ENCODE peak calls at places on chromosomes 4 and X, in seven cellular contexts. H is PC-3, G is GM13976, Q is NB4, W is RPMI7951, B is tibial nerve, N is SHP77 treated with DMSO at 0.1 percent for 48 hours. A is an unnamed sample.

GRCh38 chr4:89599026-89599425 is 237.9 kb downstream of the SNCA start:
- DNase-seq in H (no peak), G (no peak), Q (no peak), W (no peak), B (no peak), N (no peak), A (no peak)

GRCh38 chr4:78928835-78929234 is 10.4 kb downstream of the PAQR3 start:
- DNase-seq in H (no peak), G (no peak), Q (no peak), W (no peak), B (no peak), N (no peak), A (no peak)

GRCh38 chr4:5824635-5825034 is 68.3 kb downstream of the CRMP1 start:
- DNase-seq in H (peak; percentile 55), G (peak; percentile 56), Q (peak; percentile 58), W (peak; percentile 36), B (no peak), N (no peak), A (peak; percentile 32)

GRCh38 chr4:145546556-145546955 is 64.9 kb downstream of the SMAD1 start:
- DNase-seq in H (peak; percentile 7), G (no peak), Q (no peak), W (peak; percentile 67), B (no peak), N (no peak), A (no peak)

GRCh38 chr4:141802324-141802723 is 165.9 kb downstream of the IL15 start:
- DNase-seq in H (peak; percentile 84), G (no peak), Q (no peak), W (peak; percentile 22), B (no peak), N (no peak), A (no peak)

GRCh38 chrX:8030361-8030760 is 103.1 kb upstream of the PNPLA4 start:
- DNase-seq in H (peak; percentile 42), G (no peak), Q (no peak), W (no peak), B (no peak), N (no peak), A (no peak)

GRCh38 chr4:174284181-174284886 is 623 bp downstream of the CEP44 start:
- DNase-seq in H (peak; percentile 61), G (no peak), Q (peak; percentile 9), W (peak; percentile 78), B (no peak), N (no peak), A (peak; percentile 39)

GRCh38 chr4:95161781-95162469 is 386.8 kb downstream of the UNC5C start:
- DNase-seq in H (no peak), G (no peak), Q (no peak), W (no peak), B (no peak), N (no peak), A (no peak)

GRCh38 chrX:56793533-56794320 is 64.7 kb downstream of the NBDY start:
- DNase-seq in H (no peak), G (no peak), Q (no peak), W (peak; percentile 26), B (no peak), N (no peak), A (no peak)